ENCODE peak calls at places on chromosomes 11 and 22, in nine cellular contexts. M, E, A, R, H, L, V, G and C are unnamed samples.

GRCh38 chr11:73372371-73372993 is 3.7 kb upstream of the RELT start:
- DNase-seq in M (no peak), E (no peak), A (no peak), R (no peak), H (peak; percentile 61), L (no peak), V (no peak), G (peak; percentile 52), C (no peak)

GRCh38 chr22:25404556-25404922 is 159.9 kb upstream of the GRK3 start:
- DNase-seq in M (no peak), E (no peak), A (no peak), R (no peak), H (peak; percentile 49), L (no peak), V (no peak), G (no peak), C (no peak)

GRCh38 chr11:61910473-61911123 is 6.8 kb downstream of the RAB3IL1 start:
- DNase-seq in M (no peak), E (no peak), A (no peak), R (peak; percentile 39), H (no peak), L (no peak), V (no peak), G (no peak), C (no peak)

GRCh38 chr11:113997473-113997872 is 22.6 kb downstream of the HTR3A start:
- DNase-seq in M (no peak), E (no peak), A (no peak), R (no peak), H (no peak), L (no peak), V (no peak), G (no peak), C (no peak)

GRCh38 chr11:133905677-133906156 is 51.1 kb downstream of the IGSF9B start:
- DNase-seq in M (no peak), E (no peak), A (no peak), R (peak; percentile 9), H (peak; percentile 25), L (no peak), V (no peak), G (no peak), C (no peak)

GRCh38 chr22:29820941-29821789 is 16.9 kb downstream of the ASCC2 start:
- DNase-seq in M (no peak), E (peak; percentile 83), A (no peak), R (peak; percentile 93), H (peak; percentile 94), L (no peak), V (peak; percentile 62), G (no peak), C (no peak)

GRCh38 chr11:118838905-118839553 is 44.7 kb upstream of the CXCR5 start:
- DNase-seq in M (no peak), E (no peak), A (no peak), R (no peak), H (peak; percentile 55), L (no peak), V (no peak), G (no peak), C (no peak)

GRCh38 chr11:85170184-85170583 is 457.0 kb downstream of the DLG2 start:
- DNase-seq in M (no peak), E (no peak), A (no peak), R (no peak), H (no peak), L (no peak), V (no peak), G (no peak), C (no peak)

DNA sequence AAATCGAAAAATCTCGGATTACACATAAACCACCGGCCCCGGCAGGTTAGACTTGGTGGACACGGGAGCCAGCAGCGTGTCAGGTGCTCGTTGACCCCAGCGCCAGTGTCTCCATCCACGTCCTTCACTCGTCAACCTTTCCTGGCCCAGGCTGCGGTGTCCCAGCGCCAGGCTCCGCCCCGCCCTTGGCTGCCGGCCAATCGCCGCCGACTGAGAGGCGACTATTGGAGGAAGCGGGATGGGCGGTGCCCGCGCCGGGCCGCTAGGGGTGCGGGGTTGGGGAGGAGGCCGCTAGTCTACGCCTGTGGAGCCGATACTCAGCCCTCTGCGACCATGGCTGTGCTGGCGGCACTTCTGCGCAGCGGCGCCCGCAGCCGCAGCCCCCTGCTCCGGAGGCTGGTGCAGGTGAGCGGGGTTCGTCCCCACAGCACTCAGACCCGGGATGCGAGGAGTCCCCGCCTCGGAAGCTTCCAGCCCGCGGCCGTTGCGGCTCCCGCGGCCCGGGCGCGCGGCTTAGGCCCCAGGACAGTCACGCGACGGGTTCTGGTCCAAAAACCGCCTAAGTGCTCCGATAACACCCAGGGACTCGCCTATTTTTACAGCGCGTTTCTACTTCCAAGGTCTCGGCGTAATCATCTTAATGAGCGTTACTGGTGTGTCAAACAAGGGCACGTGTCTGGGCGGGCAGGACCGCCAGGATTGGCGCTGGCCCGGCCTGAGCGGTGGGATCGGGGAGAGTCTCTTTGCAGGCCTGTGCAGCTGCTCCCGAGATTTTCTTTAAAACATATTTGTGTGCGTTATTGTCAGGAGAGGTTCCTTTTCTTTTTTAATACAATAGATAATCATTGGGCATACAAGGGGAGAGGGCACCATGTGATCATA is at the start of gene ACAT1:
- DNase-seq in M (peak; percentile 89), E (peak; percentile 94), A (peak; percentile 92), R (peak; percentile 92), H (peak; percentile 95), L (peak; percentile 98), V (peak; percentile 98), G (peak; percentile 97), C (peak; percentile 77)
- TF ChIP-seq CTCF in M (peak; percentile 47), E (peak; percentile 40), A (peak; percentile 56), R (no peak), H (no peak), L (peak; percentile 32), V (peak; percentile 47), G (no peak), C (no peak)

GRCh38 chr11:2186669-2187266 is 15.2 kb upstream of the TH start:
- DNase-seq in M (no peak), E (no peak), A (peak; percentile 37), R (no peak), H (peak; percentile 63), L (no peak), V (no peak), G (peak; percentile 56), C (no peak)
- TF ChIP-seq CTCF in M (peak; percentile 67), E (no peak), A (peak; percentile 63), R (peak; percentile 38), H (peak; percentile 58), L (peak; percentile 15), V (peak; percentile 25), G (peak; percentile 41), C (peak; percentile 44)

GRCh38 chr11:19498986-19499669 is 213.5 kb upstream of the NAV2 start:
- DNase-seq in M (no peak), E (no peak), A (no peak), R (no peak), H (no peak), L (no peak), V (no peak), G (no peak), C (no peak)

DNA sequence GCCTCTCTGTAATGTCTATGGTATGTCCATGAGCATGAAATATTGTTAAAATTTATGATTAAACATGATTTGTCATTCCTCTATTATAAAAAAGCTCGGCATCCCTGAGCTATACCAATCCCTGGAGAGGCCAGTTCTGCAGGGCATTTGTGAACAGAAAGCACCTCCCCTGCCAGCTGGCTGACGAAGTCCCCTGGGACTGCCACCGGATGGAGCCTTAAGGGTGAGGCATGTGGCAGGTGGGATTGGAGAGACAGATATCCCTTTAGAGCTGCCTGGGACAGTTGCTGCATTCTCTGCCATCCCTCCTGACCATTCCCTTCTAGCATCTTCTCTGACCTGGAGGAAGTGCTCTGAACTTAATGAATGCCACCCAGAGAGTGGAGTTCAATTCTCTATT is 219.2 kb upstream of the NAV2 start:
- DNase-seq in M (no peak), E (no peak), A (no peak), R (no peak), H (peak; percentile 14), L (no peak), V (no peak), G (no peak), C (no peak)
- TF ChIP-seq CTCF in M (no peak), E (no peak), A (no peak), R (no peak), H (no peak), L (no peak), V (no peak), G (no peak), C (no peak)

GRCh38 chr11:8090756-8091155 is 9.7 kb downstream of the TUB start:
- DNase-seq in M (peak; percentile 59), E (no peak), A (peak; percentile 77), R (no peak), H (peak; percentile 48), L (no peak), V (peak; percentile 53), G (peak; percentile 85), C (no peak)

GRCh38 chr11:8091671-8092070 is 10.7 kb downstream of the TUB start:
- DNase-seq in M (no peak), E (no peak), A (no peak), R (no peak), H (no peak), L (no peak), V (no peak), G (no peak), C (no peak)

GRCh38 chr11:8093931-8094575 is 13.0 kb downstream of the TUB start:
- DNase-seq in M (no peak), E (no peak), A (no peak), R (no peak), H (no peak), L (no peak), V (no peak), G (no peak), C (no peak)

GRCh38 chr11:8094656-8095055 is 13.6 kb downstream of the TUB start:
- DNase-seq in M (no peak), E (no peak), A (no peak), R (peak; percentile 47), H (no peak), L (no peak), V (no peak), G (no peak), C (no peak)

GRCh38 chr11:8092587-8093424 is 11.8 kb downstream of the TUB start:
- DNase-seq in M (no peak), E (peak; percentile 43), A (peak; percentile 50), R (peak; percentile 63), H (peak; percentile 51), L (peak; percentile 61), V (peak; percentile 69), G (peak; percentile 70), C (no peak)
- TF ChIP-seq CTCF in M (peak; percentile 55), E (no peak), A (peak; percentile 62), R (peak; percentile 73), H (peak; percentile 53), L (peak; percentile 68), V (peak; percentile 52), G (peak; percentile 36), C (peak; percentile 83)

GRCh38 chr11:29530961-29531360 is 485.9 kb downstream of the KCNA4 start:
- DNase-seq in M (no peak), E (no peak), A (no peak), R (no peak), H (no peak), L (no peak), V (no peak), G (no peak), C (no peak)

DNA sequence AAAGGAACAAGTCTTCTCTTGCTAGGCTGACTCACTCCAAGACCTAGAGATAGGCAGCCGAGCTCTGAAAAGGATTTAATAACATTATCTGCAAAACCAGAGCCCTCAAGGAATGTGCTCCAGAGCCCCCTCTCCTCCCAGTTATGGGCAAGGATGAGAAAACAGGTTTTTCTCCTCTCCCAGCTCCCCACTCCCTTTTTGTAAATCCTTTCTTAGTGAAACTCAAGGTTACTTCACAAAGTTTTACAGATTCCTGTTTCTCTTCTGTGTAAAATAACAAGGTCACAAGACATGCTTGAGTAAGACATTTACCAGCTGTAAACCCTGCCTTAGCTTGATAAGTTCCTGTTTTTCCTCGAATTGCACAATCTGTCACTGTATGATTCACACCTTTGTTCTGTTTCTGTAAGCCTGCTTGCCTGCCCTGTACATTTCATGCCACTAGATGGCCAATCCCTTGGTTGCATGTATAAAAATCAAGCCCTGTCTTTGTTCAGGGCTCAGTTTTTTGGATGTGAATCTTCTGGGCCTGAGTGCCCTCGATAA is 489.4 kb downstream of the KCNA4 start:
- DNase-seq in M (no peak), E (no peak), A (no peak), R (no peak), H (peak; percentile 91), L (no peak), V (no peak), G (no peak), C (no peak)
- TF ChIP-seq CTCF in M (peak; percentile 41), E (no peak), A (peak; percentile 66), R (peak; percentile 60), H (peak; percentile 65), L (no peak), V (no peak), G (no peak), C (peak; percentile 5)